ENCODE peak calls at places on chromosomes 11 and 22, in five cellular contexts. One of them, this sample, is unnamed.

GRCh38 chr11:44575288-44575672 is 9.8 kb downstream of the CD82 start:
- DNase-seq in kidney epithelial cell: no peak
- DNase-seq in GM20000: no peak
- DNase-seq in uterus: no peak
- DNase-seq in AG04450: no peak
- DNase-seq in this sample: no peak

GRCh38 chr22:19057999-19058491 is 64.2 kb downstream of the DGCR2 start:
- DNase-seq in kidney epithelial cell: no peak
- DNase-seq in uterus: no peak
- DNase-seq in GM20000: no peak
- DNase-seq in AG04450: no peak
- DNase-seq in this sample: no peak

GRCh38 chr11:28529540-28530410 is 421.6 kb downstream of the METTL15 start:
- DNase-seq in uterus: no peak
- DNase-seq in GM20000: peak
- DNase-seq in AG04450: peak
- DNase-seq in kidney epithelial cell: no peak
- DNase-seq in this sample: no peak

GRCh38 chr11:111730031-111730430 is 36.2 kb downstream of the PPP2R1B start:
- DNase-seq in AG04450: no peak
- DNase-seq in kidney epithelial cell: no peak
- DNase-seq in uterus: no peak
- DNase-seq in GM20000: no peak
- DNase-seq in this sample: no peak

GRCh38 chr11:65425971-65426838 is 3.6 kb downstream of the NEAT1 start:
- DNase-seq in GM20000: peak
- DNase-seq in kidney epithelial cell: no peak
- DNase-seq in AG04450: no peak
- DNase-seq in uterus: peak
- DNase-seq in this sample: no peak

GRCh38 chr22:30968015-30968923 is at the start of gene MORC2:
- DNase-seq in uterus: peak
- DNase-seq in kidney epithelial cell: no peak
- DNase-seq in AG04450: no peak
- DNase-seq in GM20000: no peak
- DNase-seq in this sample: no peak

GRCh38 chr11:9146477-9146876 is 55.1 kb upstream of the SCUBE2 start:
- DNase-seq in AG04450: no peak
- DNase-seq in GM20000: no peak
- DNase-seq in uterus: no peak
- DNase-seq in kidney epithelial cell: no peak
- DNase-seq in this sample: no peak

GRCh38 chr11:113896156-113896879 is 8.3 kb upstream of the HTR3B start:
- DNase-seq in kidney epithelial cell: no peak
- DNase-seq in GM20000: peak
- DNase-seq in uterus: peak
- DNase-seq in AG04450: no peak
- DNase-seq in this sample: peak

GRCh38 chr11:110833033-110833484 is 120.8 kb upstream of the ARHGAP20 start:
- DNase-seq in AG04450: peak
- DNase-seq in kidney epithelial cell: no peak
- DNase-seq in uterus: no peak
- DNase-seq in GM20000: no peak
- DNase-seq in this sample: no peak

GRCh38 chr11:35650467-35650866 is 12.1 kb upstream of the TRIM44 start:
- DNase-seq in AG04450: no peak
- DNase-seq in kidney epithelial cell: no peak
- DNase-seq in uterus: no peak
- DNase-seq in GM20000: no peak
- DNase-seq in this sample: no peak

GRCh38 chr11:101686514-101686913 is 102.7 kb upstream of the TRPC6 start:
- DNase-seq in uterus: no peak
- DNase-seq in kidney epithelial cell: peak
- DNase-seq in GM20000: no peak
- DNase-seq in AG04450: no peak
- DNase-seq in this sample: no peak

GRCh38 chr11:128424867-128425285 is 162.5 kb downstream of the ETS1 start:
- DNase-seq in uterus: no peak
- DNase-seq in AG04450: no peak
- DNase-seq in kidney epithelial cell: no peak
- DNase-seq in GM20000: no peak
- DNase-seq in this sample: no peak

GRCh38 chr11:65903068-65903481 is 2.9 kb upstream of the FOSL1 start:
- DNase-seq in AG04450: no peak
- DNase-seq in kidney epithelial cell: no peak
- DNase-seq in uterus: no peak
- DNase-seq in GM20000: no peak
- DNase-seq in this sample: no peak

GRCh38 chr11:117259417-117259816 is 26.9 kb downstream of the RNF214 start:
- DNase-seq in kidney epithelial cell: no peak
- DNase-seq in AG04450: no peak
- DNase-seq in uterus: no peak
- DNase-seq in GM20000: no peak
- DNase-seq in this sample: no peak

GRCh38 chr11:73388241-73389133 is 12.3 kb downstream of the RELT start:
- DNase-seq in AG04450: no peak
- DNase-seq in kidney epithelial cell: no peak
- DNase-seq in uterus: no peak
- DNase-seq in GM20000: no peak
- DNase-seq in this sample: no peak

GRCh38 chr22:45481661-45482060 is 21.0 kb upstream of the FBLN1 start:
- DNase-seq in kidney epithelial cell: no peak
- DNase-seq in GM20000: no peak
- DNase-seq in uterus: no peak
- DNase-seq in AG04450: no peak
- DNase-seq in this sample: no peak

GRCh38 chr11:10762185-10762584 is 11.1 kb downstream of the CTR9 start:
- DNase-seq in uterus: no peak
- DNase-seq in GM20000: peak
- DNase-seq in AG04450: no peak
- DNase-seq in kidney epithelial cell: no peak
- DNase-seq in this sample: no peak

GRCh38 chr11:65116370-65117205 is 913 bp downstream of the ZNHIT2 start:
- DNase-seq in GM20000: no peak
- DNase-seq in kidney epithelial cell: no peak
- DNase-seq in uterus: peak
- DNase-seq in AG04450: peak
- DNase-seq in this sample: no peak

GRCh38 chr11:9170450-9170849 is 79.1 kb upstream of the SCUBE2 start:
- DNase-seq in kidney epithelial cell: no peak
- DNase-seq in GM20000: no peak
- DNase-seq in uterus: no peak
- DNase-seq in AG04450: peak
- DNase-seq in this sample: no peak

GRCh38 chr11:71284525-71285092 is 32.2 kb upstream of the SHANK2 start:
- DNase-seq in GM20000: no peak
- DNase-seq in kidney epithelial cell: no peak
- DNase-seq in uterus: no peak
- DNase-seq in AG04450: no peak
- DNase-seq in this sample: no peak

GRCh38 chr11:30392977-30393376 is 70.1 kb downstream of the ARL14EP start:
- DNase-seq in uterus: no peak
- DNase-seq in kidney epithelial cell: no peak
- DNase-seq in GM20000: no peak
- DNase-seq in AG04450: no peak
- DNase-seq in this sample: no peak

GRCh38 chr11:108732395-108732794 is 67.5 kb downstream of the DDX10 start:
- DNase-seq in kidney epithelial cell: no peak
- DNase-seq in GM20000: no peak
- DNase-seq in uterus: no peak
- DNase-seq in AG04450: no peak
- DNase-seq in this sample: no peak

GRCh38 chr22:18927020-18927419 is 9.1 kb downstream of the PRODH start:
- DNase-seq in kidney epithelial cell: no peak
- DNase-seq in uterus: no peak
- DNase-seq in AG04450: no peak
- DNase-seq in GM20000: no peak
- DNase-seq in this sample: no peak

GRCh38 chr11:104653011-104653806 is 245.1 kb downstream of the CASP12 start:
- DNase-seq in GM20000: no peak
- DNase-seq in uterus: no peak
- DNase-seq in AG04450: no peak
- DNase-seq in kidney epithelial cell: no peak
- DNase-seq in this sample: no peak

DNA sequence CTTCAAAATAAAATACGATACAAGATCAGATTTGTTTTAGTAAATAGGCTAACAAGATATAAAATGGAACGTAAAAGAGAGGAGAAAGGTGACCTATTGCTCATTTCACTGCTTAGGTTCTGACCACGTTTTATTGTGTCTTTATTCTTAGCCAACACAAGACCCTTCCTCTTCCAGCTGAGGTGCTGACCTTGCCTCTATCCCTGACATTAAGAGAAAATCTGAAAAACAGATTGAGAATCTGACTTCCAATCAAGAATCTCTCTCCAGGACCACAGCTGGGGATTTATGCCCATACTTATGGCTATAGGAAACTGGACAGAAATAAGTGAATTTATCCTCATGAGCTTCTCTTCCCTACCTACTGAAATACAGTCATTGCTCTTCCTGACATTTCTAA is at the start of gene OR10A5:
- DNase-seq in GM20000: no peak
- DNase-seq in uterus: no peak
- DNase-seq in AG04450: no peak
- DNase-seq in kidney epithelial cell: no peak
- DNase-seq in this sample: no peak
- TF ChIP-seq CTCF in GM20000: no peak
- TF ChIP-seq CTCF in uterus: no peak
- TF ChIP-seq CTCF in AG04450: no peak
- TF ChIP-seq CTCF in kidney epithelial cell: no peak
- TF ChIP-seq CTCF in this sample: no peak

DNA sequence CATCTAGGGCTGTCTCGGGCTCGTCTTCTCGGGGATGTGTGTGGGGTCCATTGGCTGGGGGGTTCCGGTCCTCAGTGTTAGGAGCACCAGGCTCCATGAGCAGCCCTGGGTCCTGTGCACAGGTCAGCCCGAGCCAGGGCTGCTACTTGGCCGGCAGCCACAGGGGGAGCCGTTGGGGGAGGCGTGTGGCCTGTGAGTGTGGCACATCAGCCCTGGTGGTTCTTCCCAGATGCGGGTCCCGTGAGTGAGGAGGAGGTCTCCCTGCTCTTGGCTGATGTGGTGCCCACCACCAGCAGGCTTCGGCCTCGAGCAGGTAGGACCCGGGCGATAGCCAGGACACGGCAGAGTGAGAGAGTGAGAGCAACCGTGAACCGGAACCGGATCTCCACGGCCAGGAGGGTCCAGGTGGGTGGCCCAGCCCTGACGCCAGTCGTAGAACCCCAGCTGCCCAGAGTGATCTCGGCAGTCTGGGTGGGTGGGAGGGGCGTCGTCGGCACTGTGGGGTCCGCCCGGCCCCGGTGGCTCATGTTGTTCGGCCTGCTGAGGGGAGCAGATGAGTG is 18.5 kb downstream of the IRF7 start:
- DNase-seq in uterus: no peak
- DNase-seq in kidney epithelial cell: no peak
- DNase-seq in GM20000: no peak
- DNase-seq in AG04450: no peak
- DNase-seq in this sample: no peak
- TF ChIP-seq CTCF in uterus: no peak
- TF ChIP-seq CTCF in kidney epithelial cell: peak
- TF ChIP-seq CTCF in GM20000: no peak
- TF ChIP-seq CTCF in AG04450: no peak
- TF ChIP-seq CTCF in this sample: peak

DNA sequence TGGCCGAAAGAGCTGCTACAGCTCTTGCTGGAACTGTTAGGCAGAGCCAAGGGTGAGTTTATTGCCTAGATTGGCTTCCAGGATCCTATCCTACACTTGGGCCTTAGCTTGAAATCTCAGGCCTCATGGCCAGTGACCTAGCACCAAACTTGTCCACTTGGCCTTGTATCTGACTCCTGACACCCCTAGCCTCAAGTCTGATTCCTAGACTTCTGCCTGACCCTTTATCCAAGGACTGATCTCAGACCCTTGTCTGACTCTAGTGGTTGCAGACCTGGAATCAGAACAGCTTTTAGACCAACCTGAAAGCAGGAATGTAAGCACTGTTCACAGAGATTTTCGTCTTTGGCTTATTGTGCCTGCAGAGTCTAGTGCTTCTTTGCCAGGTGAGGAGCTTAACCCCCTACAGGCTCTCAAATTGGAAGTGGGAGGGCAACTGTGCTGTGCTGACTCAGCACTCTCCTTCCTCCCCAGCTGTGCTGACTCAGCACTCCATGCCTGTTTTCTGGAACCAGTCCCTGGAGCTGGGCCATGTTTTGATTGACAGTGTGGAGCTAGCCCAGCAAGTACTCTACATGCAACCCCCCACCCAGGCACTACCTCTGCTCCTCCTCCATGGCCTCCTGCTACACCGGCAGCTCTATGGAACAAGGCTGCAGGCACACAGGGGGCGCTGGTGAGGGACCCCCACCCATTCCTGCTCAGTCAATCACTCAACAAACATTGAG is 35.1 kb downstream of the RRP8 start:
- DNase-seq in kidney epithelial cell: peak
- DNase-seq in AG04450: peak
- DNase-seq in uterus: no peak
- DNase-seq in GM20000: no peak
- DNase-seq in this sample: peak
- TF ChIP-seq CTCF in kidney epithelial cell: peak
- TF ChIP-seq CTCF in AG04450: peak
- TF ChIP-seq CTCF in uterus: no peak
- TF ChIP-seq CTCF in GM20000: no peak
- TF ChIP-seq CTCF in this sample: no peak

GRCh38 chr11:607971-608659 is 7.6 kb downstream of the IRF7 start:
- DNase-seq in uterus: no peak
- DNase-seq in GM20000: no peak
- DNase-seq in AG04450: no peak
- DNase-seq in kidney epithelial cell: no peak
- DNase-seq in this sample: no peak

GRCh38 chr11:608751-609354 is 6.9 kb downstream of the IRF7 start:
- DNase-seq in GM20000: no peak
- DNase-seq in kidney epithelial cell: no peak
- DNase-seq in AG04450: no peak
- DNase-seq in uterus: no peak
- DNase-seq in this sample: no peak

GRCh38 chr11:610146-610801 is 5.5 kb downstream of the IRF7 start:
- DNase-seq in GM20000: no peak
- DNase-seq in uterus: no peak
- DNase-seq in AG04450: no peak
- DNase-seq in kidney epithelial cell: no peak
- DNase-seq in this sample: no peak

GRCh38 chr11:611001-611996 is 4.5 kb downstream of the IRF7 start:
- DNase-seq in AG04450: no peak
- DNase-seq in GM20000: no peak
- DNase-seq in kidney epithelial cell: no peak
- DNase-seq in uterus: no peak
- DNase-seq in this sample: no peak

GRCh38 chr11:609355-609811 is 6.4 kb downstream of the IRF7 start:
- DNase-seq in uterus: no peak
- DNase-seq in GM20000: no peak
- DNase-seq in kidney epithelial cell: no peak
- DNase-seq in AG04450: no peak
- DNase-seq in this sample: no peak
- TF ChIP-seq CTCF in uterus: no peak
- TF ChIP-seq CTCF in GM20000: no peak
- TF ChIP-seq CTCF in kidney epithelial cell: no peak
- TF ChIP-seq CTCF in AG04450: no peak
- TF ChIP-seq CTCF in this sample: no peak

GRCh38 chr11:46296520-46297448 is 19.3 kb downstream of the CREB3L1 start:
- DNase-seq in uterus: peak
- DNase-seq in kidney epithelial cell: no peak
- DNase-seq in GM20000: no peak
- DNase-seq in AG04450: peak
- DNase-seq in this sample: peak
- TF ChIP-seq CTCF in uterus: peak
- TF ChIP-seq CTCF in kidney epithelial cell: peak
- TF ChIP-seq CTCF in GM20000: no peak
- TF ChIP-seq CTCF in AG04450: peak
- TF ChIP-seq CTCF in this sample: peak